ENCODE peak calls at places on chromosomes 2 and 18, in four cellular contexts. One of them, this sample, is unnamed. For H3K27me3, the result is how much of the 10 kb centered on the place peaks cover.

GRCh38 chr2:65231892-65232477 is 4.4 kb downstream of the ACTR2 start:
- DNase-seq in aorta: no peak
- DNase-seq in IMR-90: peak
- DNase-seq in cardiac muscle cell: no peak
- DNase-seq in this sample: no peak

GRCh38 chr2:206488623-206489022 is 45.3 kb downstream of the ADAM23 start:
- DNase-seq in aorta: no peak
- DNase-seq in IMR-90: no peak
- DNase-seq in cardiac muscle cell: no peak
- DNase-seq in this sample: no peak

GRCh38 chr18:38350141-38350540 is 784.5 kb upstream of the CELF4 start:
- DNase-seq in aorta: no peak
- DNase-seq in IMR-90: no peak
- DNase-seq in cardiac muscle cell: no peak
- DNase-seq in this sample: no peak

GRCh38 chr2:174577967-174578589 is 19.5 kb downstream of the WIPF1 start:
- DNase-seq in aorta: no peak
- DNase-seq in IMR-90: peak
- DNase-seq in cardiac muscle cell: peak
- DNase-seq in this sample: no peak

GRCh38 chr2:15456343-15456742 is 104.8 kb downstream of the NBAS start:
- DNase-seq in aorta: no peak
- DNase-seq in IMR-90: no peak
- DNase-seq in cardiac muscle cell: no peak
- DNase-seq in this sample: no peak

GRCh38 chr2:99624682-99625081 is 134.9 kb upstream of the REV1 start:
- DNase-seq in aorta: no peak
- DNase-seq in IMR-90: no peak
- DNase-seq in cardiac muscle cell: no peak
- DNase-seq in this sample: no peak

GRCh38 chr2:98263362-98263761 is 82.9 kb upstream of the CNGA3 start:
- DNase-seq in aorta: no peak
- DNase-seq in IMR-90: no peak
- DNase-seq in cardiac muscle cell: no peak
- DNase-seq in this sample: no peak

GRCh38 chr2:105385703-105386540 is 12.9 kb downstream of the FHL2 start:
- DNase-seq in aorta: no peak
- DNase-seq in IMR-90: no peak
- DNase-seq in cardiac muscle cell: no peak
- DNase-seq in this sample: no peak

GRCh38 chr18:50727721-50728470 is 91.9 kb downstream of the MRO start:
- DNase-seq in aorta: no peak
- DNase-seq in IMR-90: no peak
- DNase-seq in cardiac muscle cell: no peak
- DNase-seq in this sample: no peak

GRCh38 chr18:9705183-9705864 is 2.8 kb upstream of the RAB31 start:
- DNase-seq in aorta: no peak
- DNase-seq in IMR-90: peak
- DNase-seq in cardiac muscle cell: no peak
- DNase-seq in this sample: no peak

GRCh38 chr2:23503682-23504081 is 118.7 kb downstream of the KLHL29 start:
- DNase-seq in aorta: no peak
- DNase-seq in IMR-90: no peak
- DNase-seq in cardiac muscle cell: no peak
- DNase-seq in this sample: no peak

GRCh38 chr2:204557604-204558003 is 12.3 kb downstream of the PARD3B start:
- DNase-seq in aorta: no peak
- DNase-seq in IMR-90: no peak
- DNase-seq in cardiac muscle cell: no peak
- DNase-seq in this sample: no peak

GRCh38 chr2:64049633-64050220 is 30.5 kb upstream of the VPS54 start:
- DNase-seq in aorta: no peak
- DNase-seq in IMR-90: peak
- DNase-seq in cardiac muscle cell: peak
- DNase-seq in this sample: peak

GRCh38 chr2:39608690-39609457 is 56.8 kb upstream of the TMEM178A start:
- DNase-seq in aorta: no peak
- DNase-seq in IMR-90: no peak
- DNase-seq in cardiac muscle cell: peak
- DNase-seq in this sample: no peak

GRCh38 chr2:109059474-109060165 is 69.4 kb upstream of the SH3RF3 start:
- DNase-seq in aorta: no peak
- DNase-seq in IMR-90: no peak
- DNase-seq in cardiac muscle cell: no peak
- DNase-seq in this sample: no peak
- H3K27me3 ChIP-seq in aorta: under half
- H3K27me3 ChIP-seq in IMR-90: under half
- H3K27me3 ChIP-seq in cardiac muscle cell: under half
- H3K27me3 ChIP-seq in this sample: under half

GRCh38 chr2:176100547-176101140 is 1.0 kb downstream of the HOXD12 start:
- DNase-seq in aorta: no peak
- DNase-seq in IMR-90: no peak
- DNase-seq in cardiac muscle cell: no peak
- DNase-seq in this sample: peak

GRCh38 chr2:176101862-176102261 is 2.3 kb downstream of the HOXD12 start:
- DNase-seq in aorta: no peak
- DNase-seq in IMR-90: no peak
- DNase-seq in cardiac muscle cell: no peak
- DNase-seq in this sample: peak

GRCh38 chr2:176102309-176102866 is 2.8 kb downstream of the HOXD12 start:
- DNase-seq in aorta: no peak
- DNase-seq in IMR-90: no peak
- DNase-seq in cardiac muscle cell: no peak
- DNase-seq in this sample: no peak

GRCh38 chr2:176099737-176100546 is at the start of gene HOXD12:
- DNase-seq in aorta: no peak
- DNase-seq in IMR-90: no peak
- DNase-seq in cardiac muscle cell: no peak
- DNase-seq in this sample: peak

DNA sequence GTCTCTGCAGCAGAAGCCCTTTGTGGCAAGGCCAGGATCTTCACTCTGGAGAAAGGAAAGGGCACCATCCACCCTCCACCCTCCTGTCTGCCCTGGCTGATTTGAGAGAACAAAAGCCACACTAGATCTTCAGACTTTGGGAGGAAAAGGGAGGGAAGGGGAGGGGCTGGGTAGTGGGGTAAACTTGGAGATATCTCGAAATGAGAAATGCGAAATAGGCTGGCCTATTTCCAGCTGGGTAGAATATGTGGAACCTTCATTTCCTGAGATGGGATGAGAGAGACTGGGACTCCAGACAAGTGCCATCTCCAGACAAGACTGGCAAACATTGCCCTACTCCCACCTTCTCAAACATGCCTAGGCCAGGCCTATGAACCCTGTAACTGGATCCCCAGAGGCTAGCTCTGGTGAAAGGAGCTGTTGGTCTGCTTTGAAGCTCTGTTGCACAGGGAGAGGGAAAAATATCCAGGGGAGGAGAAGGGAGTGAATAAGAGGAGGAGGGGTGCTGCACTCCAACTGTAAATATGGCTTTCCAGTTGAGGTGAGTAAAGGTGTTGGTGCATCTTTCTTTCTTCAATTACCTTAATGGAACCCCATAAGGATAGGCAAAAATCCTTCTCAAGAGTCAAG is 1.7 kb downstream of the HOXD12 start:
- DNase-seq in aorta: no peak
- DNase-seq in IMR-90: no peak
- DNase-seq in cardiac muscle cell: no peak
- DNase-seq in this sample: no peak
- H3K27me3 ChIP-seq in aorta: under half
- H3K27me3 ChIP-seq in IMR-90: half or more
- H3K27me3 ChIP-seq in cardiac muscle cell: half or more
- H3K27me3 ChIP-seq in this sample: under half

DNA sequence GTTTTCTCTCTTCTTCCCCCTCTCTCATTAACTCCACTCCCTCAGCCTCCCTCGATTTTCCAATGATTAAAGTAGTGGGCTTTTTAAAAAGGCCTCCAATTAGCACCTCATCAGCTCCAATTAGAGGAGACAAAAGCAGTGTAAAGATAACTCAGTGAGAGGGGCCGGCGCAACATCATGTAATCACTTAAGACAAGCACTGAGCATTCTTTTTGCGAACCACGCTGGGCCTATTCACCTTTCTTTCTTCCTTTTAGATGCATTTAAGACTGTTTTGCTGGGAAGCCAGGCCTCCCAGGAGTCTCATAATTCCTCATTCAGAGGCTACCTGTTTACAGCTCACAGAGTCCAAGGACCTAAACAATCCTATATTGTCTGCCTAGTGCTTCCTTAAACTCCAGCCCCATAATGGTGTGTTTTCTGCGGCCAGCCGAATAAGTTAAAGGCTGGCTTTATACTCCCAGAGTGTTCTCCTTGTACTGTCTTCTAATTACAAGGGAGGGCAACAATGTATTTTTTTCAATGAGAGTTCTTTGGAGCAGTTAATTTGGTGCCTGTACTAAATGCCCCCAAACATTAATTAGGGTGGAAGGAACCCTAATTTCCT is 27.9 kb upstream of the LMAN1 start:
- DNase-seq in aorta: no peak
- DNase-seq in IMR-90: no peak
- DNase-seq in cardiac muscle cell: no peak
- DNase-seq in this sample: no peak
- H3K27me3 ChIP-seq in aorta: under half
- H3K27me3 ChIP-seq in IMR-90: under half
- H3K27me3 ChIP-seq in cardiac muscle cell: half or more
- H3K27me3 ChIP-seq in this sample: under half

DNA sequence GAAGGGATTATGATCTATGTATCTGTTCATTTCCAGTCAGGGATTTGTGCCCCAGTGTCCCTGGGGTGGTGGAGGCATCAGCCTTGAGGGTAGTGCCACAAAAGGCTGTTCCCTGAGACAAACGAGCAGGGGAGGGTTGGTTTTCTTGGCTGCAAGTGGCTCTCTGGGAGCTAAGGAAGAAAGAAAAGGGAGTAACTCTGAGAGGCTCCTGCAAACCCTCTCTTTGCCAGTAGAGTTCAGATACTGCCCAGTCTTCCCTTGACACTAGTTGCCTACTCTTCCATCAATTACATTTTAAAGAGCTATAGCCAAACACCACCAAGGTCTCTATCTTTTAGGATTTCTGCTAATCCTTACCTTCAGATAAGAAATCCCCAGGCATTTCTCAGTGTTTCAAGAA is 18.5 kb upstream of the KCTD1 start:
- DNase-seq in aorta: no peak
- DNase-seq in IMR-90: no peak
- DNase-seq in cardiac muscle cell: no peak
- DNase-seq in this sample: no peak
- H3K27me3 ChIP-seq in aorta: under half
- H3K27me3 ChIP-seq in IMR-90: under half
- H3K27me3 ChIP-seq in cardiac muscle cell: under half
- H3K27me3 ChIP-seq in this sample: under half

DNA sequence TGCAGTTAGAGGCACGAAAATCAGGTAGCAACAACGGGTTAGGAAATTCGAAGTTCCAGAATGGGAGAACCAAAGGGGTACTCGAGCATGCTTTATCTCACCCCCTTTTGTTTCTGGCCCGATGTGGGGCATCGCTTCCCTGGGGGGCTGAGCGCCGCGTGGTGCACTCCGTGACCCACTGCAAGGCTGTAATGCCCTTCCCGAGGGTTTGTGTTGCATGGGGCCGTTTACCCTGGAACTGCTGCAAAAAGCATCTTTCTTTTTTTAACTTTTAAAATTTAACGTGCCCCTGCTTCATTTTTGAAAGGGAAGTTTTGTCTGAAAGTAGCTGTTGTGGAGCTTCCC is 4.8 kb downstream of the GDF7 start:
- DNase-seq in aorta: no peak
- DNase-seq in IMR-90: no peak
- DNase-seq in cardiac muscle cell: no peak
- DNase-seq in this sample: no peak
- H3K27me3 ChIP-seq in aorta: under half
- H3K27me3 ChIP-seq in IMR-90: half or more
- H3K27me3 ChIP-seq in cardiac muscle cell: half or more
- H3K27me3 ChIP-seq in this sample: under half

GRCh38 chr18:79005653-79006052 is 26.0 kb downstream of the SALL3 start:
- DNase-seq in aorta: no peak
- DNase-seq in IMR-90: no peak
- DNase-seq in cardiac muscle cell: no peak
- DNase-seq in this sample: no peak

GRCh38 chr18:79008356-79008940 is 28.8 kb downstream of the SALL3 start:
- DNase-seq in aorta: no peak
- DNase-seq in IMR-90: no peak
- DNase-seq in cardiac muscle cell: no peak
- DNase-seq in this sample: no peak

GRCh38 chr18:79006106-79006795 is 26.6 kb downstream of the SALL3 start:
- DNase-seq in aorta: no peak
- DNase-seq in IMR-90: no peak
- DNase-seq in cardiac muscle cell: no peak
- DNase-seq in this sample: no peak

GRCh38 chr18:79010802-79011201 is 31.2 kb downstream of the SALL3 start:
- DNase-seq in aorta: no peak
- DNase-seq in IMR-90: no peak
- DNase-seq in cardiac muscle cell: no peak
- DNase-seq in this sample: no peak

DNA sequence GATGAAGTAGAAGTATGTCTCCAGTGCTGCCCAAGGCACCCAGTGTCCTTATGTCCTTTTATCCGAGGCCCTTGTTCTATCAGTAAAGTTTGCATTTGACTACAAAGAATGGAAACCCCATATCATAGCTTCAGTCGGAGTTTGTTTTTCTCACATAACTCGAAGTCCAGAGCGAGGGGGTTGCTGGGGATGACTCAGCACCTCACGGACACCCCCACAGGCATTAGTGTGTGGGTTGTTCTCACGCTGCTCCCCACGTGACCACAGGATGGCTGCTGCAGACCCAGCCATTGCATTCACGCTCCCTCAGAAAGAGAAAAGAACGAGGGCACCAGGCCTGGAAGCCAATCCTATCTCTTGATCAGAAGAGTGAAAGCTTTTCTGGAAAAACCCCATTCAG is 27.8 kb downstream of the SALL3 start:
- DNase-seq in aorta: no peak
- DNase-seq in IMR-90: no peak
- DNase-seq in cardiac muscle cell: no peak
- DNase-seq in this sample: no peak
- H3K27me3 ChIP-seq in aorta: under half
- H3K27me3 ChIP-seq in IMR-90: under half
- H3K27me3 ChIP-seq in cardiac muscle cell: under half
- H3K27me3 ChIP-seq in this sample: under half

This sample was measured in Caco-2.